ENCODE peak calls at places on chromosome 10, in five cellular contexts. One of them, this sample, is unnamed. For H3K4me1, the result is how much of the 10 kb centered on the place peaks cover.

GRCh38 chr10:127303105-127303504 is 106.7 kb upstream of the INSYN2A start:
- DNase-seq in tibial nerve: no peak
- DNase-seq in Peyer's patch: no peak
- DNase-seq in PC-3: peak
- DNase-seq in GM23248: no peak
- DNase-seq in this sample: no peak

GRCh38 chr10:129593953-129594352 is 126.9 kb downstream of the MGMT start:
- DNase-seq in tibial nerve: no peak
- DNase-seq in Peyer's patch: no peak
- DNase-seq in PC-3: no peak
- DNase-seq in GM23248: no peak
- DNase-seq in this sample: no peak

GRCh38 chr10:10367277-10367676 is 650.4 kb upstream of the CELF2 start:
- DNase-seq in tibial nerve: no peak
- DNase-seq in Peyer's patch: no peak
- DNase-seq in PC-3: no peak
- DNase-seq in GM23248: no peak
- DNase-seq in this sample: no peak

GRCh38 chr10:11724938-11725776 is 17.0 kb upstream of the ECHDC3 start:
- DNase-seq in tibial nerve: no peak
- DNase-seq in Peyer's patch: no peak
- DNase-seq in PC-3: peak
- DNase-seq in GM23248: peak
- DNase-seq in this sample: peak

GRCh38 chr10:46084321-46085165 is 38.5 kb upstream of the MSMB start:
- DNase-seq in tibial nerve: no peak
- DNase-seq in Peyer's patch: no peak
- DNase-seq in PC-3: no peak
- DNase-seq in GM23248: no peak
- DNase-seq in this sample: no peak

GRCh38 chr10:47164126-47164799 is 135.7 kb upstream of the GDF10 start:
- DNase-seq in tibial nerve: no peak
- DNase-seq in Peyer's patch: no peak
- DNase-seq in PC-3: peak
- DNase-seq in GM23248: peak
- DNase-seq in this sample: no peak

GRCh38 chr10:4355346-4355745 is 470.7 kb upstream of the AKR1E2 start:
- DNase-seq in tibial nerve: no peak
- DNase-seq in Peyer's patch: no peak
- DNase-seq in PC-3: peak
- DNase-seq in GM23248: no peak
- DNase-seq in this sample: no peak

GRCh38 chr10:5165738-5166137 is 19.2 kb downstream of the AKR1C8 start:
- DNase-seq in tibial nerve: no peak
- DNase-seq in Peyer's patch: no peak
- DNase-seq in PC-3: no peak
- DNase-seq in GM23248: no peak
- DNase-seq in this sample: no peak

GRCh38 chr10:5529702-5530411 is 5.1 kb downstream of the CALML3 start:
- DNase-seq in tibial nerve: no peak
- DNase-seq in Peyer's patch: peak
- DNase-seq in PC-3: no peak
- DNase-seq in GM23248: no peak
- DNase-seq in this sample: no peak

GRCh38 chr10:5639066-5639465 is 27.3 kb downstream of the ASB13 start:
- DNase-seq in tibial nerve: no peak
- DNase-seq in Peyer's patch: peak
- DNase-seq in PC-3: no peak
- DNase-seq in GM23248: no peak
- DNase-seq in this sample: no peak

GRCh38 chr10:14299516-14299915 is 31.2 kb downstream of the FRMD4A start:
- DNase-seq in tibial nerve: no peak
- DNase-seq in Peyer's patch: no peak
- DNase-seq in PC-3: no peak
- DNase-seq in GM23248: no peak
- DNase-seq in this sample: no peak

GRCh38 chr10:24196426-24197039 is 12.4 kb upstream of the KIAA1217 start:
- DNase-seq in tibial nerve: peak
- DNase-seq in Peyer's patch: peak
- DNase-seq in PC-3: peak
- DNase-seq in GM23248: peak
- DNase-seq in this sample: peak

GRCh38 chr10:4343798-4344370 is 482.1 kb upstream of the AKR1E2 start:
- DNase-seq in tibial nerve: no peak
- DNase-seq in Peyer's patch: no peak
- DNase-seq in PC-3: no peak
- DNase-seq in GM23248: peak
- DNase-seq in this sample: no peak

GRCh38 chr10:28942012-28942411 is 264.7 kb downstream of the BAMBI start:
- DNase-seq in tibial nerve: no peak
- DNase-seq in Peyer's patch: no peak
- DNase-seq in PC-3: no peak
- DNase-seq in GM23248: no peak
- DNase-seq in this sample: no peak

GRCh38 chr10:3781458-3782098 is 3.4 kb downstream of the KLF6 start:
- DNase-seq in tibial nerve: peak
- DNase-seq in Peyer's patch: no peak
- DNase-seq in PC-3: peak
- DNase-seq in GM23248: peak
- DNase-seq in this sample: no peak

GRCh38 chr10:19488592-19489280 is 327.5 kb upstream of the PLXDC2 start:
- DNase-seq in tibial nerve: peak
- DNase-seq in Peyer's patch: peak
- DNase-seq in PC-3: no peak
- DNase-seq in GM23248: peak
- DNase-seq in this sample: no peak

GRCh38 chr10:124688889-124689670 is 55.1 kb downstream of the FAM53B start:
- DNase-seq in tibial nerve: no peak
- DNase-seq in Peyer's patch: no peak
- DNase-seq in PC-3: no peak
- DNase-seq in GM23248: no peak
- DNase-seq in this sample: no peak

DNA sequence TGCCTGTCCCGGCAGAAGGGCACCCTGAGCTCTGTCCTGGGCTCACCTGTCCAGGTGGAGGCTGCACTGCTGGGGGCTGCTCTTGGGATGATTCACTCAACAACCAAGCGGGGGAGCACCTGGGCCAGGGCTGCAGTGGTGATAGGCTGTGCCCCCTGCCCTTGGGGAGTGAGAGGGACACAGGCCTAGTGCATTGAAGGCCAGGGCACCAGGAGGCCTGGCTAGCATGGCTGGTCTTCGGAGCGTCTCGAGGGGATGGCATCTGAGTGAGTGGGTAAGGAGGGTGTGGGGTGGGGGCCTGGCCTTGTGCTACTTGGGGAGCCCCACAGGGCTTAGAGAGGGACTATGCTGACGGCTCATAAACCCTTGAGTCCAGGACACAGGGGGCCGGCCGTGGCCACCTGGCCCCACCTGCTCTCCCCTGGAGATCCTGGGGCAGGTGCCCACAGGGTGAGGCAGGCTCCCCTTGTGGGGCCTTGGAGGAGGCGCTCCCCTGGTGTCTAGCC is 3.1 kb downstream of the PWWP2B start:
- DNase-seq in tibial nerve: no peak
- DNase-seq in Peyer's patch: peak
- DNase-seq in PC-3: no peak
- DNase-seq in GM23248: no peak
- DNase-seq in this sample: no peak
- H3K4me1 ChIP-seq in tibial nerve: under half
- H3K4me1 ChIP-seq in Peyer's patch: under half
- H3K4me1 ChIP-seq in PC-3: under half
- H3K4me1 ChIP-seq in GM23248: under half
- H3K4me1 ChIP-seq in this sample: under half

GRCh38 chr10:7409045-7409731 is 1.6 kb downstream of the SFMBT2 start:
- DNase-seq in tibial nerve: no peak
- DNase-seq in Peyer's patch: peak
- DNase-seq in PC-3: peak
- DNase-seq in GM23248: peak
- DNase-seq in this sample: peak

GRCh38 chr10:7411671-7412481 is 1.0 kb upstream of the SFMBT2 start:
- DNase-seq in tibial nerve: no peak
- DNase-seq in Peyer's patch: peak
- DNase-seq in PC-3: no peak
- DNase-seq in GM23248: no peak
- DNase-seq in this sample: peak

GRCh38 chr10:7410800-7411670 is at the start of gene SFMBT2:
- DNase-seq in tibial nerve: no peak
- DNase-seq in Peyer's patch: peak
- DNase-seq in PC-3: peak
- DNase-seq in GM23248: peak
- DNase-seq in this sample: peak

GRCh38 chr10:7409732-7410168 is 1.1 kb downstream of the SFMBT2 start:
- DNase-seq in tibial nerve: no peak
- DNase-seq in Peyer's patch: no peak
- DNase-seq in PC-3: no peak
- DNase-seq in GM23248: peak
- DNase-seq in this sample: peak

GRCh38 chr10:7410306-7410799 is 481 bp downstream of the SFMBT2 start:
- DNase-seq in tibial nerve: no peak
- DNase-seq in Peyer's patch: no peak
- DNase-seq in PC-3: no peak
- DNase-seq in GM23248: peak
- DNase-seq in this sample: peak
- H3K4me1 ChIP-seq in tibial nerve: under half
- H3K4me1 ChIP-seq in Peyer's patch: under half
- H3K4me1 ChIP-seq in PC-3: under half
- H3K4me1 ChIP-seq in GM23248: under half
- H3K4me1 ChIP-seq in this sample: under half

DNA sequence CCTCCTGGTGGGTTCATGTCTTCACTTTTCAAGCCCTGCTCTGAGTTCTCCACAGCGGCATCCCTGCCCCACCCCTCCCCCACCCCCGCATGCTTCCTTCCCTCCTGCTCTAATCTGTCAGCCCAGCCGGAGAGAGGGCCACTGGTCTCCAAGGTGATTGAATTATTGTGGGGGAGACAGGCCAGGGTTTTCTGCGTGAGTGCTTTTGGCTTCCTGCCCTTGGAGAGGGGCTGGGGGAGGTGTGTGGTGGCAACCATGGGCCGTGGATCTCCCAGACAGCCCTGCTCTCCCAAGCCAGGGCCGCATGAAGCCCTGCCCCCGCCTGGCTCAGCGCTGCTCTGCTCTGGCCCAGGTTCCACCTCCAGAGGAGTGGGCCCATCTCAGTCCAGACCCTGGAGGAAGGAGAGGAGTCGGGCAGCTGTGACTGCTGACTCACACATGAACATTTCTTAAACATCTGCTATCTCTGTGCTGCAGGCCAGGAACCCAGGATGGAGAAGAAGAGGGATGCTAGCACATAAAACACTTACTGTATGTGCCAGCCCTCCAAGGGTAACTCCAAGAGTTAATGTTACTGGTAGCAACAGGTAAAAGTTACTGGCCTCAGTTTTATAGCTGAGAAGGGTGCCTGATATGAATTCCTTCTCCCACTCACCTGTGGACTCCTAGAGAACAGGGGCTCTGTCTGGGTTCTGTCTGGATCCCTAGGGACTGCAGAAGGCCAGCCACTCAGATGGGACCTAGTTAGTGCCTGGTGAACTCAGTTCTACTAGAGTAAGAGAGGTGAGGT is 110.0 kb downstream of the ZMIZ1 start:
- DNase-seq in tibial nerve: no peak
- DNase-seq in Peyer's patch: no peak
- DNase-seq in PC-3: no peak
- DNase-seq in GM23248: peak
- DNase-seq in this sample: no peak
- H3K4me1 ChIP-seq in tibial nerve: half or more
- H3K4me1 ChIP-seq in Peyer's patch: under half
- H3K4me1 ChIP-seq in PC-3: under half
- H3K4me1 ChIP-seq in GM23248: half or more
- H3K4me1 ChIP-seq in this sample: under half

GRCh38 chr10:109475704-109476103 is 447.6 kb downstream of the XPNPEP1 start:
- DNase-seq in tibial nerve: no peak
- DNase-seq in Peyer's patch: no peak
- DNase-seq in PC-3: no peak
- DNase-seq in GM23248: no peak
- DNase-seq in this sample: no peak
- H3K4me1 ChIP-seq in tibial nerve: under half
- H3K4me1 ChIP-seq in Peyer's patch: under half
- H3K4me1 ChIP-seq in PC-3: under half
- H3K4me1 ChIP-seq in GM23248: under half
- H3K4me1 ChIP-seq in this sample: under half

GRCh38 chr10:88063861-88064521 is 200.6 kb downstream of the PTEN start:
- DNase-seq in tibial nerve: no peak
- DNase-seq in Peyer's patch: no peak
- DNase-seq in PC-3: no peak
- DNase-seq in GM23248: no peak
- DNase-seq in this sample: no peak

GRCh38 chr10:88065384-88066049 is 202.1 kb downstream of the PTEN start:
- DNase-seq in tibial nerve: no peak
- DNase-seq in Peyer's patch: no peak
- DNase-seq in PC-3: no peak
- DNase-seq in GM23248: no peak
- DNase-seq in this sample: no peak

GRCh38 chr10:88066876-88067275 is 203.5 kb downstream of the PTEN start:
- DNase-seq in tibial nerve: no peak
- DNase-seq in Peyer's patch: no peak
- DNase-seq in PC-3: no peak
- DNase-seq in GM23248: no peak
- DNase-seq in this sample: no peak

GRCh38 chr10:88064608-88065383 is 201.4 kb downstream of the PTEN start:
- DNase-seq in tibial nerve: peak
- DNase-seq in Peyer's patch: no peak
- DNase-seq in PC-3: no peak
- DNase-seq in GM23248: peak
- DNase-seq in this sample: no peak

DNA sequence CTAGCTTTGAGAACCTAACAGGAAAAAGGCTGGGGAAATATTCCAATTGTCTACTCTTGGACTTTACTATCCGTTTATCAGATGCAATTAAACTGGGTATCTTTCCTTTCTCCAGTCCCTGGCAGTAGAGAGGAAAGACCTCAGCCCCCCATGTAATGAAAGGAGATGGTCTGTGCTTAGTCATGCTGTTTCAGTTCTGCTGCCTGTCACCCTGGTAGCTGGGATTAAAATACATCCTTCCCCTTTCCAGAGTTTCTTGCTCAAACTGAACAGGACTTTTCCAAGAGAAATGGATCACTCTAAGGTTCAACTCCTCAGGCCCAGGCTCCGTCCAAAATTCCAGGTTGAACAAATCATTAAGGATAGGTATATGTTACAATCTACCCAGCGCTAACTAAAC is 202.9 kb downstream of the PTEN start:
- DNase-seq in tibial nerve: no peak
- DNase-seq in Peyer's patch: no peak
- DNase-seq in PC-3: no peak
- DNase-seq in GM23248: no peak
- DNase-seq in this sample: no peak
- H3K4me1 ChIP-seq in tibial nerve: under half
- H3K4me1 ChIP-seq in Peyer's patch: under half
- H3K4me1 ChIP-seq in PC-3: under half
- H3K4me1 ChIP-seq in GM23248: under half
- H3K4me1 ChIP-seq in this sample: under half

GRCh38 chr10:110218627-110219026 is 11.2 kb downstream of the MXI1 start:
- DNase-seq in tibial nerve: no peak
- DNase-seq in Peyer's patch: no peak
- DNase-seq in PC-3: no peak
- DNase-seq in GM23248: no peak
- DNase-seq in this sample: no peak
- H3K4me1 ChIP-seq in tibial nerve: under half
- H3K4me1 ChIP-seq in Peyer's patch: under half
- H3K4me1 ChIP-seq in PC-3: under half
- H3K4me1 ChIP-seq in GM23248: under half
- H3K4me1 ChIP-seq in this sample: under half